ENCODE peak calls at places on chromosomes 2 and 18, in five cellular contexts. W is body of pancreas, S is HCT116, J is stomach, O is suprapubic skin. G is an unnamed sample.

GRCh38 chr2:152655880-152656279 is 61.4 kb downstream of the PRPF40A start:
- DNase-seq in O (no peak), J (no peak), W (no peak), S (no peak), G (no peak)

GRCh38 chr18:9095297-9096012 is 7.0 kb upstream of the NDUFV2 start:
- DNase-seq in O (no peak), J (no peak), S (no peak), W (no peak), G (no peak)

GRCh38 chr2:36675579-36675978 is 20.9 kb upstream of the VIT start:
- DNase-seq in O (no peak), W (no peak), J (no peak), S (no peak), G (no peak)

GRCh38 chr2:233329489-233330135 is 22.0 kb downstream of the SAG start:
- DNase-seq in W (no peak), J (no peak), S (no peak), O (no peak), G (no peak)

GRCh38 chr2:100068395-100068794 is 74.0 kb downstream of the AFF3 start:
- DNase-seq in J (no peak), W (no peak), S (no peak), O (no peak), G (no peak)

GRCh38 chr2:216653931-216654365 is 20.7 kb downstream of the IGFBP2 start:
- DNase-seq in S (no peak), O (no peak), J (no peak), W (no peak), G (no peak)

GRCh38 chr2:36919041-36919837 is 47.1 kb downstream of the STRN start:
- DNase-seq in W (no peak), S (no peak), O (no peak), J (no peak), G (no peak)

GRCh38 chr2:131402320-131403049 is 38.5 kb upstream of the RAB6D start:
- DNase-seq in S (no peak), O (no peak), J (no peak), W (no peak), G (no peak)

GRCh38 chr2:14182227-14182946 is 450.1 kb upstream of the LRATD1 start:
- DNase-seq in S (no peak), O (no peak), J (no peak), W (no peak), G (no peak)

GRCh38 chr18:57859314-57859713 is 56.2 kb upstream of the ATP8B1 start:
- DNase-seq in J (no peak), O (no peak), W (peak), S (peak), G (no peak)

GRCh38 chr2:190069936-190070696 is 7.6 kb upstream of the MSTN start:
- DNase-seq in O (no peak), W (peak), S (peak), J (peak), G (no peak)

GRCh38 chr2:111946294-111947114 is 48.1 kb downstream of the MERTK start:
- DNase-seq in W (peak), O (no peak), J (peak), S (peak), G (no peak)

GRCh38 chr2:229800997-229801754 is 86.8 kb upstream of the DNER start:
- DNase-seq in W (peak), S (peak), O (no peak), J (peak), G (no peak)

GRCh38 chr2:9251154-9252001 is 44.8 kb downstream of the ASAP2 start:
- DNase-seq in O (peak), W (no peak), J (peak), S (no peak), G (no peak)

GRCh38 chr2:164388511-164388910 is 232.8 kb downstream of the GRB14 start:
- DNase-seq in J (no peak), S (no peak), O (no peak), W (no peak), G (no peak)

GRCh38 chr2:218402911-218403411 is 3.3 kb downstream of the CTDSP1 start:
- DNase-seq in O (no peak), S (no peak), J (no peak), W (no peak), G (no peak)

GRCh38 chr2:200138386-200139184 is 167.9 kb upstream of the SPATS2L start:
- DNase-seq in S (no peak), J (no peak), O (no peak), W (no peak), G (no peak)

GRCh38 chr2:183996825-183997823 is 601.2 kb upstream of the ZNF804A start:
- DNase-seq in O (no peak), J (peak), S (no peak), W (peak), G (no peak)

GRCh38 chr18:69109686-69110085 is 291.0 kb upstream of the DOK6 start:
- DNase-seq in O (no peak), S (no peak), J (no peak), W (no peak), G (no peak)

GRCh38 chr2:118992740-118993391 is 50.9 kb downstream of the MARCO start:
- DNase-seq in O (peak), S (no peak), W (no peak), J (peak), G (no peak)

GRCh38 chr18:36308711-36309435 is 11.4 kb downstream of the FHOD3 start:
- DNase-seq in O (no peak), W (no peak), S (no peak), J (no peak), G (peak)

GRCh38 chr2:121359170-121359569 is 74.2 kb upstream of the TFCP2L1 start:
- DNase-seq in J (no peak), O (no peak), W (no peak), S (no peak), G (no peak)

GRCh38 chr18:62435435-62436031 is 87.3 kb upstream of the ZCCHC2 start:
- DNase-seq in O (no peak), S (no peak), J (no peak), W (no peak), G (no peak)

GRCh38 chr2:233460726-233461431 is 105.7 kb downstream of the USP40 start:
- DNase-seq in J (peak), O (no peak), W (no peak), S (no peak), G (no peak)

GRCh38 chr2:179842498-179843153 is 18.8 kb downstream of the ZNF385B start:
- DNase-seq in W (no peak), O (no peak), J (no peak), S (no peak), G (no peak)
- TF ChIP-seq CTCF in W (no peak), O (no peak), J (no peak), S (peak), G (no peak)

DNA sequence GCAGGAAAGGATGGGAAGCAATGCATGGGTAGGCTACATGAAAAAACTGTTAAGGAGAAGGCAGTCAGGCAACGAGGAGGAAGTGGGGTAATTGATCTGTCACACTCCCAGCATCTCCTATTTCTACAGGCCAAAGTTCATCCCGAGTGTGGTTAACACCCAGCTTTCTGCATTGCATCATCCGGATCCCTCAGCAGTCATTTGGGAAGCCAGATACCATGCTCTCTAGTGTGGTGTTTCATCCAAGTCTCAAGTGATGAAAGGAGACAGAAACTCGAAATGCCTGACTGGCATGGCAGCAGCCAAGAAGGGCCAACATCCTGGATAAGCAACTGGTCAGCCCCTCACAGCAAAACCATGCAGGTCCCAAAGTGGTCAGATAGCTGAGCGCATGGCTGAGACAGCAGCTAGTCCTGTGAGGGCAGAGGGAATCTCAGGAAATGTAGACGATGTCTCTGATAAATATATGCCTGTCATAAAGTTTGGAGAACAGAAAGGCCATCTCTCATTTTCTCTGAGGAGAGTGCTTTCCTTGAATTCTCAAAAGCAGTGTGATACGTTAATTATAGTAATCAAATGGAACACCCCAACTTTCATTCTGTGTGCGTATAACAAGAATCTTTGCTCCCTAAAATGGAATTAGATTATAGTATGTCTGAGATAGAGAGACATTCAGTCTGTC is 24.8 kb upstream of the HNRNPA3 start:
- DNase-seq in O (no peak), S (peak), W (no peak), J (no peak), G (no peak)
- TF ChIP-seq POLR2A in O (no peak), S (no peak), W (no peak), J (no peak), G (no peak)

GRCh38 chr2:240663791-240664190 is 18.9 kb downstream of the AQP12B start:
- DNase-seq in S (no peak), W (no peak), O (no peak), J (no peak), G (no peak)
- TF ChIP-seq CTCF in S (peak), W (no peak), O (no peak), J (no peak), G (no peak)

GRCh38 chr2:110679337-110679707 is 1.5 kb upstream of the BUB1 start:
- DNase-seq in W (peak), J (no peak), S (no peak), O (no peak), G (no peak)

GRCh38 chr2:110678457-110679336 is 834 bp upstream of the BUB1 start:
- DNase-seq in S (no peak), O (no peak), W (peak), J (peak), G (no peak)

GRCh38 chr2:110679865-110680264 is 2.0 kb upstream of the BUB1 start:
- DNase-seq in O (no peak), S (no peak), W (no peak), J (no peak), G (no peak)

GRCh38 chr2:110677080-110677479 is 783 bp downstream of the BUB1 start:
- DNase-seq in W (no peak), J (no peak), O (no peak), S (no peak), G (no peak)

DNA sequence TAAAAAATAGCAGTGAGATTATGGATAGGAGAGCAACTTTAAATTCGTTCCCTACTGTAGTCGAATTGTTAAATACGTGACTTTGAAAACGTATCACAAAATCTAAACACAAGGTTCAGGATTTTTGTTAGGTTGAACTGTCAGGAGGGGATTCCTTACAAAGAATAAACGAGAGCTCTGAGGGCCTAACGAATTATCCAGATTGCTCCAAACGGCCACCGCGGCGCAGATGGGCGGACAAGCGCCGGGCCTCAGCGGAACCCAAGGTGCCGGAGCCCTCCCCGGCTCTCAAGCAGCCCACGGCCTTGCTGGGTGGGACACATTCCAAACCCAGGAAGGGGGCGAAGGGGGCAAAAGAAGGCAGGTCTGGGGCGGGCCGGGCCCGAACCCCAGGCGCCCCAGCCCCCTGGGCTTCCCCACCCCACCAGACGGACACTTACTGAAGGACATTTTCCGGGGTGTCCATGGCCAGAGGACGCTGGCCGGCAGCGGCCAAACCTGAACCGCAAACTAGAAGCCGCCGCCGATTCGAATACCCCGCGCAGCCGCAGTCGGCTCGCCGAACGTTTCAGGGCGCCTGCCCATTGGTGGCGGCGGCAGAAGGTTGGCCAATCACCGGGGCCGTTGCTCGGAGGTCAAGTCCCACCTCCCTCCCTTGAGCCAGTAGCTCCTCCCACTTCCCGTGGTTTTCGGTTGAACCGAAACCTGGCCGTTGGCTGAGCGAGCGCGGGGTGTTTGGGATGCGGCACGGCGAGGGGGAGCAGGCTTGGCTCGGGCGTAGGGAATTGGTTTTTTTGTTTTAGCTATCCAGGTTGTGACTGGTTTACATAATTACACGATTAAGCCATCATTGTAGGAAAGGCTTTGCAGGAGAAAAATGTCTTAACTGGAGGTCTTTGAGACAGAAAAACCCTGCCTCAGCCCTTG is at the start of gene BUB1:
- DNase-seq in O (peak), S (peak), J (peak), W (peak), G (peak)
- TF ChIP-seq POLR2A in O (no peak), S (peak), J (peak), W (peak), G (peak)

GRCh38 chr2:10481055-10481665 is 33.0 kb upstream of the ODC1 start:
- DNase-seq in J (no peak), W (no peak), O (no peak), S (no peak), G (no peak)

GRCh38 chr2:10482460-10482859 is 34.3 kb upstream of the ODC1 start:
- DNase-seq in O (no peak), S (no peak), W (no peak), J (no peak), G (no peak)

GRCh38 chr2:10481666-10482157 is 33.6 kb upstream of the ODC1 start:
- DNase-seq in W (no peak), S (no peak), O (peak), J (no peak), G (no peak)

GRCh38 chr2:10478916-10479315 is 30.8 kb upstream of the ODC1 start:
- DNase-seq in S (no peak), W (no peak), J (no peak), O (no peak), G (no peak)

DNA sequence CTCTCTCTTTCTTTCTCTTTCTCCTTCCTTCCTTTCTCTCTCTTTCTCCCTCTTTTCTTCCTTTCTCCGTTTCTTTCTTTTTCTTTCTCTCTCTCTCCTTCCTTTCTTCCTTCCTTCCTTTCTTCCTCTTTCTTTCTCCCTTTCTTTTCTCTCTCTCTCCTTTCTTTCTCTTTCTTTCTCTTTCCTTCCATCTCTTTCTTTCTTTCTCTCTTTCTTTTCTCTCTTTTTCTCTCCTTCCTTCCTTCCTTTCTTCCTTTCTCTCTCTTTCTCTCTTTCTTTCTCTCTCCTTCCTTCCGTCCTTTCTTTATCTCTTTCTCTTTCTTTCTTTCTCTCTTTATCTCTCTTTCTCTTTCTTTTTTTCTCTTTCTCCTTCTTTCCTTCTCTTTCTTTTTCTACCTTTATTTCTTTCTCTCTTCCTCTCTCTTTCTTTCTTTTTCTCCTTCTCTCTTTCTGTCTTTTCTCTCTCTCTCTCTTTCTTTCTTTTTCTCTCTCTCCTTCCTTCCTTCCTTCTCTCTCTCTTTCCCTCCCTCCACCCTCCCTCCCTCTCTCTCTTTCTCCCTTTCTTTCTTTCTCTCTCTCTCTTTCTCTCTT is 32.3 kb upstream of the ODC1 start:
- DNase-seq in W (no peak), O (no peak), S (no peak), J (no peak), G (no peak)
- TF ChIP-seq CTCF in W (no peak), O (no peak), S (no peak), J (no peak), G (no peak)